ENCODE peak calls at places on chromosome 17, in nine cellular contexts. G is kidney epithelial cell; V is WTC11; P is AG08395; E is mucosa of descending colon; H is esophagus muscularis mucosa; C is smooth muscle cell of the brain vasculature; W is activated naive CD4-positive, alpha-beta T cell; B is HS-5. Z is an unnamed sample.

GRCh38 chr17:50908860-50909764 is 43.0 kb upstream of the TOB1 start:
- DNase-seq in V (peak), C (peak), P (no peak), B (no peak), G (no peak), E (no peak), W (no peak), H (no peak), Z (no peak)

GRCh38 chr17:77790143-77790829 is 168.2 kb upstream of the TNRC6C start:
- DNase-seq in B (no peak), C (no peak), E (no peak), V (peak), W (no peak), G (no peak), P (no peak), H (no peak), Z (no peak)

GRCh38 chr17:49964539-49965521 is 4.2 kb upstream of the DLX4 start:
- DNase-seq in B (no peak), C (no peak), P (no peak), H (no peak), W (no peak), E (no peak), V (peak), G (no peak), Z (no peak)

GRCh38 chr17:57463103-57463885 is 207.0 kb downstream of the MSI2 start:
- DNase-seq in C (no peak), H (no peak), E (no peak), G (peak), P (peak), B (peak), V (no peak), W (peak), Z (no peak)

GRCh38 chr17:69485901-69486643 is 71.6 kb downstream of the MAP2K6 start:
- DNase-seq in H (no peak), V (no peak), B (no peak), P (no peak), G (no peak), W (no peak), E (no peak), C (no peak), Z (no peak)

GRCh38 chr17:27282054-27282501 is 11.8 kb upstream of the WSB1 start:
- DNase-seq in C (no peak), P (peak), B (no peak), E (no peak), G (no peak), W (no peak), V (no peak), H (no peak), Z (no peak)

GRCh38 chr17:7435676-7436555 is 681 bp downstream of the TMEM102 start:
- DNase-seq in P (no peak), W (peak), V (peak), C (no peak), H (no peak), B (no peak), E (peak), G (no peak), Z (peak)

GRCh38 chr17:304461-304860 is 48.1 kb downstream of the RPH3AL start:
- DNase-seq in H (no peak), B (no peak), E (no peak), G (no peak), P (peak), W (no peak), C (no peak), V (peak), Z (no peak)

GRCh38 chr17:6641374-6641818 is 536 bp downstream of the TXNDC17 start:
- DNase-seq in H (no peak), B (no peak), V (no peak), G (no peak), E (no peak), C (no peak), P (no peak), W (no peak), Z (no peak)

GRCh38 chr17:28906276-28907051 is 3.6 kb upstream of the DHRS13 start:
- DNase-seq in C (no peak), V (no peak), H (no peak), P (no peak), G (no peak), E (no peak), W (no peak), B (no peak), Z (no peak)